ENCODE peak calls at places on chromosomes 13 and 19, in eight cellular contexts. J is activated CD4-positive, alpha-beta T cell treated with anti-CD3 and anti-CD28 coated beads, Interleukin-2, amount 50 U/mL, for 48 hours; F is fibroblast of lung; I is psoas muscle; U is T-helper 2 cell; D is CD4-positive, alpha-beta T cell; Z is AG09309; V is iPS-NIHi11. E is an unnamed sample.

GRCh38 chr13:33676700-33677048 is 141.3 kb upstream of the RFC3 start:
- DNase-seq in J (peak; percentile 31), F (peak; percentile 45), I (peak; percentile 37), U (no peak), D (no peak), Z (peak; percentile 10), V (peak; percentile 68), E (no peak)

GRCh38 chr13:31424130-31424729 is 224.5 kb downstream of the B3GLCT start:
- DNase-seq in J (peak; percentile 70), F (peak; percentile 78), I (peak; percentile 71), U (peak; percentile 21), D (peak; percentile 5), Z (peak; percentile 51), V (peak; percentile 87), E (no peak)

GRCh38 chr19:55696301-55697068 is 21.5 kb downstream of the EPN1 start:
- DNase-seq in J (no peak), F (no peak), I (no peak), U (no peak), D (no peak), Z (no peak), V (no peak), E (no peak)

GRCh38 chr13:31476266-31476665 is 263.1 kb upstream of the RXFP2 start:
- DNase-seq in J (no peak), F (peak; percentile 79), I (no peak), U (no peak), D (no peak), Z (peak; percentile 60), V (no peak), E (peak; percentile 35)

GRCh38 chr19:16661480-16662034 is 618 bp downstream of the TMEM38A start:
- DNase-seq in J (peak; percentile 15), F (no peak), I (peak; percentile 62), U (no peak), D (peak; percentile 1), Z (no peak), V (peak; percentile 35), E (no peak)

GRCh38 chr13:97855570-97855970 is 97.9 kb upstream of the IPO5 start:
- DNase-seq in J (peak; percentile 6), F (peak; percentile 93), I (no peak), U (no peak), D (no peak), Z (peak; percentile 78), V (peak; percentile 81), E (peak; percentile 40)

GRCh38 chr13:86909318-86909717 is 761.9 kb upstream of the SLITRK5 start:
- DNase-seq in J (no peak), F (no peak), I (no peak), U (no peak), D (no peak), Z (no peak), V (no peak), E (no peak)

GRCh38 chr13:48142437-48142836 is 47.5 kb upstream of the MED4 start:
- DNase-seq in J (no peak), F (no peak), I (no peak), U (no peak), D (no peak), Z (no peak), V (no peak), E (no peak)

GRCh38 chr19:13031917-13032623 is 36.8 kb downstream of the NFIX start:
- DNase-seq in J (no peak), F (peak; percentile 78), I (peak; percentile 60), U (no peak), D (no peak), Z (no peak), V (no peak), E (no peak)

GRCh38 chr13:30572859-30573275 is 44.9 kb upstream of the USPL1 start:
- DNase-seq in J (no peak), F (peak; percentile 75), I (no peak), U (no peak), D (no peak), Z (no peak), V (peak; percentile 15), E (no peak)